ENCODE peak calls at places on chromosomes 11 and 22, in seven cellular contexts. Z is RPMI7951; D is neural crest cell; I is NCI-H146; S is activated naive CD4-positive, alpha-beta T cell treated with anti-CD3 and anti-CD28 coated beads, Interleukin-2, amount 50 U/mL, for 16 hours; Q is HCT116; G is activated gamma-delta T cell treated with Interleukin-2 at 50 U/mL for 16 hours. R is an unnamed sample.

GRCh38 chr22:22944268-22944985 is 56.8 kb downstream of the IGLL5 start:
- DNase-seq in S (no peak), Z (no peak), Q (no peak), I (no peak), G (no peak), D (no peak), R (no peak)

GRCh38 chr22:31952094-31952401 is 7.7 kb downstream of the YWHAH start:
- DNase-seq in G (no peak), Q (no peak), S (no peak), Z (no peak), I (no peak), D (no peak), R (peak; percentile 14)

GRCh38 chr11:125410091-125410490 is 86.0 kb downstream of the FEZ1 start:
- DNase-seq in Q (no peak), Z (peak; percentile 78), G (no peak), S (no peak), I (no peak), D (peak; percentile 22), R (no peak)

GRCh38 chr22:38953577-38954413 is 3.6 kb upstream of the APOBEC3A start:
- DNase-seq in D (no peak), Q (no peak), G (no peak), Z (no peak), S (peak; percentile 62), I (no peak), R (no peak)

GRCh38 chr11:11202885-11203284 is 150.2 kb downstream of the CSNK2A3 start:
- DNase-seq in S (no peak), D (no peak), Q (no peak), I (no peak), G (no peak), Z (no peak), R (no peak)

GRCh38 chr11:27950339-27950738 is 157.6 kb downstream of the KIF18A start:
- DNase-seq in G (no peak), I (no peak), Z (no peak), D (no peak), S (no peak), Q (no peak), R (no peak)

GRCh38 chr11:101188173-101188572 is 58.6 kb upstream of the PGR start:
- DNase-seq in S (no peak), Q (no peak), G (no peak), D (no peak), Z (no peak), I (no peak), R (no peak)

GRCh38 chr11:33317662-33318061 is 60.5 kb downstream of the HIPK3 start:
- DNase-seq in G (no peak), Z (no peak), D (no peak), S (no peak), Q (no peak), I (no peak), R (no peak)

GRCh38 chr11:69931994-69932910 is 113.0 kb upstream of the FGF3 start:
- DNase-seq in Z (no peak), G (no peak), Q (no peak), S (peak; percentile 2), D (no peak), I (no peak), R (no peak)

GRCh38 chr11:118412921-118413320 is 11.5 kb downstream of the ATP5MG start:
- DNase-seq in I (no peak), Z (no peak), Q (no peak), G (no peak), D (no peak), S (no peak), R (no peak)

GRCh38 chr22:49099496-49100124 is 728.1 kb downstream of the BRD1 start:
- DNase-seq in S (peak; percentile 2), G (no peak), D (no peak), I (peak; percentile 10), Z (peak; percentile 26), Q (peak; percentile 45), R (peak; percentile 39)

GRCh38 chr11:43515090-43515489 is 156.4 kb downstream of the TTC17 start:
- DNase-seq in Q (no peak), I (peak; percentile 44), G (no peak), D (peak; percentile 25), S (no peak), Z (no peak), R (no peak)

GRCh38 chr11:1749020-1749758 is 1.2 kb downstream of the IFITM10 start:
- DNase-seq in Q (no peak), G (no peak), S (no peak), Z (peak; percentile 60), I (no peak), D (no peak), R (peak; percentile 19)

GRCh38 chr11:8263769-8264410 is at the start of gene LMO1:
- DNase-seq in G (peak; percentile 65), S (peak; percentile 79), I (peak; percentile 81), Q (peak; percentile 44), Z (peak; percentile 47), D (peak; percentile 95), R (peak; percentile 69)

GRCh38 chr11:126561327-126561893 is 205.9 kb downstream of the ST3GAL4 start:
- DNase-seq in I (no peak), Z (peak; percentile 67), Q (no peak), D (peak; percentile 77), S (no peak), G (no peak), R (peak; percentile 44)